ENCODE peak calls at places on chromosome 1, in ten cellular contexts. Z is NAMALWA; P is putamen; Q is stimulated activated CD8-positive, alpha-beta memory T cell treated with anti-CD3 and anti-CD28 coated beads, Interleukin-15, amount 100 ng/mL, for 24 hours; H is psoas muscle; K is EL; I is HTR-8/SVneo; J is fibroblast of mammary gland; A is HCEC 1CT; B is right cardiac atrium. G is an unnamed sample.

GRCh38 chr1:6523566-6523965 is 30.7 kb downstream of the NOL9 start:
- DNase-seq in Z (peak), P (no peak), Q (no peak), H (no peak), K (peak), I (peak), J (peak), A (peak), B (no peak), G (no peak)

GRCh38 chr1:92623187-92623778 is 136.6 kb upstream of the GFI1 start:
- DNase-seq in Z (peak), P (no peak), Q (no peak), H (no peak), K (peak), I (no peak), J (peak), A (peak), B (no peak), G (no peak)

GRCh38 chr1:183956559-183957188 is 80.9 kb downstream of the COLGALT2 start:
- DNase-seq in Z (peak), P (no peak), Q (no peak), H (no peak), K (peak), I (peak), J (peak), A (peak), B (no peak), G (peak)

GRCh38 chr1:181317261-181317924 is 165.9 kb upstream of the CACNA1E start:
- DNase-seq in Z (no peak), P (no peak), Q (no peak), H (no peak), K (no peak), I (no peak), J (no peak), A (no peak), B (no peak), G (no peak)

GRCh38 chr1:54703471-54703870 is 12.2 kb upstream of the TTC4 start:
- DNase-seq in Z (no peak), P (no peak), Q (no peak), H (no peak), K (no peak), I (no peak), J (no peak), A (no peak), B (no peak), G (no peak)

GRCh38 chr1:48644950-48645605 is 131.6 kb downstream of the BEND5 start:
- DNase-seq in Z (no peak), P (peak), Q (no peak), H (no peak), K (no peak), I (no peak), J (no peak), A (no peak), B (no peak), G (no peak)

GRCh38 chr1:178895928-178896327 is 25.1 kb upstream of the ANGPTL1 start:
- DNase-seq in Z (no peak), P (no peak), Q (no peak), H (no peak), K (no peak), I (no peak), J (no peak), A (no peak), B (no peak), G (no peak)

GRCh38 chr1:228992044-228992443 is 256.8 kb downstream of the RHOU start:
- DNase-seq in Z (no peak), P (no peak), Q (no peak), H (no peak), K (no peak), I (no peak), J (no peak), A (no peak), B (no peak), G (no peak)

GRCh38 chr1:9101510-9102146 is 27.3 kb downstream of the GPR157 start:
- DNase-seq in Z (peak), P (no peak), Q (no peak), H (no peak), K (peak), I (peak), J (peak), A (peak), B (peak), G (no peak)

GRCh38 chr1:9182784-9183257 is 51.8 kb upstream of the H6PD start:
- DNase-seq in Z (no peak), P (no peak), Q (no peak), H (peak), K (no peak), I (no peak), J (no peak), A (no peak), B (peak), G (no peak)

GRCh38 chr1:29459551-29459945 is 223.2 kb downstream of the PTPRU start:
- DNase-seq in Z (no peak), P (no peak), Q (no peak), H (no peak), K (no peak), I (no peak), J (no peak), A (no peak), B (no peak), G (no peak)

GRCh38 chr1:55155522-55155921 is 59.6 kb downstream of the USP24 start:
- DNase-seq in Z (no peak), P (peak), Q (no peak), H (peak), K (peak), I (no peak), J (peak), A (no peak), B (peak), G (no peak)

GRCh38 chr1:154729031-154729442 is 121.1 kb upstream of the ADAR start:
- DNase-seq in Z (no peak), P (no peak), Q (no peak), H (no peak), K (peak), I (no peak), J (peak), A (peak), B (no peak), G (no peak)

GRCh38 chr1:205965039-205965630 is 21.9 kb upstream of the SLC26A9 start:
- DNase-seq in Z (no peak), P (no peak), Q (no peak), H (no peak), K (no peak), I (no peak), J (no peak), A (no peak), B (no peak), G (no peak)

GRCh38 chr1:115649964-115650363 is 8.2 kb downstream of the VANGL1 start:
- DNase-seq in Z (no peak), P (no peak), Q (no peak), H (no peak), K (no peak), I (no peak), J (no peak), A (no peak), B (no peak), G (no peak)

GRCh38 chr1:149945206-149945605 is 8.5 kb upstream of the MTMR11 start:
- DNase-seq in Z (no peak), P (no peak), Q (no peak), H (no peak), K (no peak), I (no peak), J (no peak), A (no peak), B (no peak), G (no peak)

GRCh38 chr1:11804666-11805453 is 904 bp downstream of the MTHFR start:
- DNase-seq in Z (peak), P (peak), Q (no peak), H (peak), K (peak), I (no peak), J (peak), A (peak), B (peak), G (peak)

GRCh38 chr1:44604167-44604955 is 69.9 kb downstream of the TMEM53 start:
- DNase-seq in Z (no peak), P (no peak), Q (no peak), H (no peak), K (no peak), I (no peak), J (no peak), A (no peak), B (no peak), G (no peak)

GRCh38 chr1:27726173-27726793 is 522 bp downstream of the FAM76A start:
- DNase-seq in Z (peak), P (peak), Q (peak), H (peak), K (peak), I (peak), J (peak), A (peak), B (peak), G (no peak)